ENCODE peak calls at places on chromosomes 11 and 22, in four cellular contexts. One of them, this sample, is unnamed.

GRCh38 chr22:35288116-35288515 is 11.6 kb upstream of the TOM1 start:
- DNase-seq in T-helper 1 cell: no peak
- DNase-seq in upper lobe of right lung: no peak
- DNase-seq in H7: no peak
- DNase-seq in this sample: no peak

GRCh38 chr22:46829140-46829891 is 66.9 kb downstream of the TBC1D22A start:
- DNase-seq in T-helper 1 cell: no peak
- DNase-seq in upper lobe of right lung: no peak
- DNase-seq in H7: peak; percentile 10
- DNase-seq in this sample: no peak

GRCh38 chr11:65625628-65626342 is 10.2 kb downstream of the PCNX3 start:
- DNase-seq in T-helper 1 cell: peak; percentile 53
- DNase-seq in upper lobe of right lung: peak; percentile 83
- DNase-seq in H7: peak; percentile 92
- DNase-seq in this sample: peak; percentile 71

GRCh38 chr11:112841719-112842118 is 119.5 kb upstream of the NCAM1 start:
- DNase-seq in T-helper 1 cell: no peak
- DNase-seq in upper lobe of right lung: no peak
- DNase-seq in H7: no peak
- DNase-seq in this sample: no peak

GRCh38 chr11:93895106-93895862 is 44.9 kb upstream of the VSTM5 start:
- DNase-seq in T-helper 1 cell: peak; percentile 10
- DNase-seq in upper lobe of right lung: no peak
- DNase-seq in H7: peak; percentile 26
- DNase-seq in this sample: no peak

GRCh38 chr22:23012081-23012622 is 58.2 kb upstream of the GNAZ start:
- DNase-seq in T-helper 1 cell: peak; percentile 58
- DNase-seq in upper lobe of right lung: no peak
- DNase-seq in H7: no peak
- DNase-seq in this sample: no peak

GRCh38 chr11:97574976-97575665 is 1185.3 kb downstream of the JRKL start:
- DNase-seq in T-helper 1 cell: no peak
- DNase-seq in upper lobe of right lung: no peak
- DNase-seq in H7: no peak
- DNase-seq in this sample: no peak

GRCh38 chr22:31346255-31346732 is at the start of gene PATZ1:
- DNase-seq in T-helper 1 cell: peak; percentile 84
- DNase-seq in upper lobe of right lung: peak; percentile 87
- DNase-seq in H7: peak; percentile 96
- DNase-seq in this sample: peak; percentile 59

GRCh38 chr11:108906826-108907225 is 242.0 kb downstream of the DDX10 start:
- DNase-seq in T-helper 1 cell: no peak
- DNase-seq in upper lobe of right lung: no peak
- DNase-seq in H7: no peak
- DNase-seq in this sample: no peak

GRCh38 chr11:114273071-114273470 is 23.1 kb upstream of the NNMT start:
- DNase-seq in T-helper 1 cell: no peak
- DNase-seq in upper lobe of right lung: no peak
- DNase-seq in H7: no peak
- DNase-seq in this sample: no peak

GRCh38 chr11:15912291-15912690 is 444.1 kb downstream of the SOX6 start:
- DNase-seq in T-helper 1 cell: no peak
- DNase-seq in upper lobe of right lung: peak; percentile 20
- DNase-seq in H7: no peak
- DNase-seq in this sample: no peak

GRCh38 chr22:48489551-48490512 is 1337.8 kb downstream of the BRD1 start:
- DNase-seq in T-helper 1 cell: no peak
- DNase-seq in upper lobe of right lung: peak; percentile 69
- DNase-seq in H7: peak; percentile 83
- DNase-seq in this sample: no peak

GRCh38 chr11:75276696-75277095 is 36.1 kb downstream of the TPBGL start:
- DNase-seq in T-helper 1 cell: no peak
- DNase-seq in upper lobe of right lung: peak; percentile 6
- DNase-seq in H7: no peak
- DNase-seq in this sample: no peak

GRCh38 chr11:32893091-32893946 is 708 bp downstream of the QSER1 start:
- DNase-seq in T-helper 1 cell: peak; percentile 44
- DNase-seq in upper lobe of right lung: peak; percentile 82
- DNase-seq in H7: peak; percentile 86
- DNase-seq in this sample: no peak